ENCODE peak calls at places on chromosomes 11 and 22, in six cellular contexts. I, X, T, W, F and G are unnamed samples.

GRCh38 chr11:1257916-1258315 is 35.0 kb downstream of the MUC5B start:
- DNase-seq in I (no peak), X (no peak), T (no peak), W (no peak), F (no peak), G (no peak)

GRCh38 chr11:96157517-96157873 is 185.5 kb downstream of the MAML2 start:
- DNase-seq in I (no peak), X (no peak), T (no peak), W (no peak), F (no peak), G (no peak)

GRCh38 chr11:57399928-57400578 is 9.6 kb upstream of the PRG2 start:
- DNase-seq in I (no peak), X (no peak), T (no peak), W (no peak), F (no peak), G (no peak)

GRCh38 chr11:92192141-92192540 is 32.5 kb upstream of the FAT3 start:
- DNase-seq in I (no peak), X (no peak), T (no peak), W (no peak), F (no peak), G (no peak)

GRCh38 chr22:40423246-40423753 is 52.9 kb downstream of the SGSM3 start:
- DNase-seq in I (no peak), X (no peak), T (no peak), W (peak; percentile 7), F (no peak), G (no peak)

GRCh38 chr22:50292643-50293440 is 14.6 kb downstream of the PLXNB2 start:
- DNase-seq in I (no peak), X (no peak), T (no peak), W (no peak), F (no peak), G (no peak)

GRCh38 chr11:115724709-115725108 is 220.5 kb upstream of the CADM1 start:
- DNase-seq in I (no peak), X (peak; percentile 7), T (no peak), W (no peak), F (no peak), G (no peak)

GRCh38 chr11:45921561-45922424 is 663 bp upstream of the LARGE2 start:
- DNase-seq in I (peak; percentile 98), X (no peak), T (no peak), W (peak; percentile 13), F (no peak), G (no peak)

GRCh38 chr11:612201-612960 is 3.4 kb downstream of the IRF7 start:
- DNase-seq in I (peak; percentile 67), X (no peak), T (peak; percentile 16), W (no peak), F (peak; percentile 36), G (no peak)

GRCh38 chr11:116925050-116925449 is 87.6 kb upstream of the APOA1 start:
- DNase-seq in I (no peak), X (no peak), T (no peak), W (no peak), F (no peak), G (no peak)

GRCh38 chr11:69635804-69636511 is 5.0 kb upstream of the CCND1 start:
- DNase-seq in I (peak; percentile 25), X (no peak), T (no peak), W (no peak), F (no peak), G (no peak)

GRCh38 chr11:134880788-134881187 is 468.7 kb upstream of the B3GAT1 start:
- DNase-seq in I (no peak), X (no peak), T (no peak), W (no peak), F (no peak), G (no peak)

GRCh38 chr11:15569626-15570025 is 454.9 kb downstream of the INSC start:
- DNase-seq in I (no peak), X (no peak), T (no peak), W (peak; percentile 32), F (no peak), G (peak; percentile 97)

GRCh38 chr11:96199563-96200025 is 143.4 kb downstream of the MAML2 start:
- DNase-seq in I (no peak), X (peak; percentile 60), T (no peak), W (no peak), F (no peak), G (no peak)

GRCh38 chr11:125192194-125192593 is 27.6 kb downstream of the PKNOX2 start:
- DNase-seq in I (no peak), X (no peak), T (no peak), W (no peak), F (no peak), G (no peak)

GRCh38 chr11:66369073-66369894 is 2.3 kb downstream of the SLC29A2 start:
- DNase-seq in I (no peak), X (no peak), T (no peak), W (no peak), F (no peak), G (no peak)